ENCODE peak calls at places on chromosomes 16 and 17, in seven cellular contexts. T, O, R, W, Y, U and J are unnamed samples.

GRCh38 chr16:74896389-74897370 is 88.2 kb downstream of the WDR59 start:
- DNase-seq in T (no peak), O (no peak), R (no peak), W (no peak), Y (no peak), U (peak; percentile 62), J (no peak)

GRCh38 chr16:75044800-75045361 is 46.1 kb downstream of the ZNRF1 start:
- DNase-seq in T (no peak), O (no peak), R (no peak), W (no peak), Y (no peak), U (no peak), J (no peak)

GRCh38 chr17:82019905-82020873 is 2.5 kb downstream of the CENPX start:
- DNase-seq in T (peak; percentile 87), O (no peak), R (peak; percentile 86), W (peak; percentile 39), Y (peak; percentile 56), U (no peak), J (peak; percentile 68)

GRCh38 chr16:17155480-17155879 is 315.3 kb downstream of the XYLT1 start:
- DNase-seq in T (no peak), O (no peak), R (no peak), W (no peak), Y (no peak), U (no peak), J (no peak)

GRCh38 chr17:32492648-32493289 is 6.0 kb downstream of the CDK5R1 start:
- DNase-seq in T (no peak), O (no peak), R (no peak), W (no peak), Y (no peak), U (no peak), J (no peak)

GRCh38 chr17:21493993-21494392 is 117.8 kb downstream of the KCNJ12 start:
- DNase-seq in T (no peak), O (no peak), R (no peak), W (no peak), Y (no peak), U (no peak), J (no peak)

GRCh38 chr17:74957935-74958549 is 14.5 kb downstream of the HID1 start:
- DNase-seq in T (peak; percentile 79), O (no peak), R (peak; percentile 81), W (peak; percentile 59), Y (peak; percentile 69), U (peak; percentile 28), J (peak; percentile 81)

GRCh38 chr16:1745900-1746692 is 25.2 kb downstream of the NME3 start:
- DNase-seq in T (no peak), O (no peak), R (no peak), W (no peak), Y (no peak), U (no peak), J (no peak)

GRCh38 chr17:8851600-8851999 is 15.9 kb downstream of the PIK3R6 start:
- DNase-seq in T (no peak), O (no peak), R (no peak), W (no peak), Y (no peak), U (no peak), J (no peak)

GRCh38 chr17:31156326-31156725 is 61.5 kb downstream of the NF1 start:
- DNase-seq in T (no peak), O (no peak), R (no peak), W (no peak), Y (no peak), U (no peak), J (no peak)

GRCh38 chr17:76131061-76131691 is 9.9 kb downstream of the FOXJ1 start:
- DNase-seq in T (no peak), O (no peak), R (no peak), W (no peak), Y (no peak), U (no peak), J (no peak)

GRCh38 chr16:72937360-72937759 is 110.6 kb downstream of the ZFHX3 start:
- DNase-seq in T (no peak), O (no peak), R (no peak), W (no peak), Y (no peak), U (no peak), J (no peak)

GRCh38 chr17:42055496-42055895 is 5.1 kb upstream of the C17orf113 start:
- DNase-seq in T (no peak), O (no peak), R (no peak), W (no peak), Y (no peak), U (no peak), J (no peak)

GRCh38 chr17:82696916-82697807 is 1.3 kb downstream of the RAB40B start:
- DNase-seq in T (peak; percentile 38), O (no peak), R (no peak), W (no peak), Y (no peak), U (no peak), J (no peak)

GRCh38 chr16:42069-42457 is 11.3 kb downstream of the POLR3K start:
- DNase-seq in T (no peak), O (no peak), R (no peak), W (no peak), Y (no peak), U (no peak), J (no peak)

GRCh38 chr16:78184554-78185183 is 85.2 kb downstream of the WWOX start:
- DNase-seq in T (no peak), O (no peak), R (no peak), W (peak; percentile 3), Y (no peak), U (no peak), J (no peak)

GRCh38 chr17:38353084-38353604 is 1.5 kb downstream of the SOCS7 start:
- DNase-seq in T (no peak), O (no peak), R (peak; percentile 33), W (no peak), Y (no peak), U (no peak), J (no peak)

GRCh38 chr16:87065781-87066694 is 251.2 kb downstream of the C16orf95 start:
- DNase-seq in T (no peak), O (no peak), R (no peak), W (peak; percentile 66), Y (no peak), U (no peak), J (no peak)

GRCh38 chr17:74181341-74181740 is 22.1 kb upstream of the RPL38 start:
- DNase-seq in T (no peak), O (no peak), R (no peak), W (no peak), Y (no peak), U (no peak), J (no peak)

GRCh38 chr17:67990909-67991308 is 5.4 kb downstream of the C17orf58 start:
- DNase-seq in T (no peak), O (no peak), R (no peak), W (no peak), Y (no peak), U (no peak), J (no peak)

DNA sequence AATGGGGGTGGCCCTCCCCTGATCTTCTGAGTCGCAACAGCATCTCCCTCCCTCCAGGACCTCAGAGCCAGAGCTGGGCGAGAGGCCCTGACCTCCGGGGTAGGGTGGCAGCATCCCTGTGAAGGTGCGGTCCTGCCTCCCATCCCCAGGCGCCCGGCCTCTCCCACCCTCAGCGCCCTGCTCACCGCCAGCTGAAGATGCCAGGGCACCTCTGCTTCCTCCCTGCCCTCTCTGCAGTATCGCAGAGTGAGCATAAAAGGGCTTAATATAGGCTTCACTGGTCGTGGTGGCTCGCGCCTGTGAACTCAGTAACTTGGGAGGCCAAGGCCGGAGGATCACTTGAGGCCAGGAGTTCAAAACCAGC is 10.7 kb upstream of the MPP2 start:
- DNase-seq in T (no peak), O (no peak), R (no peak), W (no peak), Y (no peak), U (no peak), J (no peak)
- H3K4me2 ChIP-seq in T (no peak overlapping the region), O (peak overlapping the region; percentile 89), R (no peak overlapping the region), W (no peak overlapping the region), Y (no peak overlapping the region), U (no peak overlapping the region), J (no peak overlapping the region)

GRCh38 chr17:29711588-29712385 is 89.1 kb upstream of the CORO6 start:
- DNase-seq in T (no peak), O (no peak), R (no peak), W (no peak), Y (no peak), U (no peak), J (no peak)
- H3K4me1 ChIP-seq in T (peaks cover 12% of the 10 kb centered on the region), O (peaks cover 32% of the 10 kb centered on the region), R (peaks cover 33% of the 10 kb centered on the region), W (peaks cover 6% of the 10 kb centered on the region), Y (peaks cover 12% of the 10 kb centered on the region), U (peaks cover 27% of the 10 kb centered on the region), J (peaks cover 12% of the 10 kb centered on the region)

GRCh38 chr16:30065112-30065942 is at the start of gene ALDOA:
- DNase-seq in T (peak; percentile 98), O (peak; percentile 86), R (peak; percentile 98), W (peak; percentile 99), Y (peak; percentile 95), U (peak; percentile 100), J (peak; percentile 98)

GRCh38 chr16:30064746-30065111 is 831 bp upstream of the ALDOA start:
- DNase-seq in T (no peak), O (no peak), R (no peak), W (no peak), Y (peak; percentile 38), U (no peak), J (no peak)

GRCh38 chr16:30063893-30064745 is 1.4 kb upstream of the ALDOA start:
- DNase-seq in T (peak; percentile 64), O (peak; percentile 53), R (peak; percentile 87), W (peak; percentile 43), Y (no peak), U (no peak), J (peak; percentile 84)

GRCh38 chr16:30061195-30061554 is 4.4 kb upstream of the ALDOA start:
- DNase-seq in T (no peak), O (no peak), R (no peak), W (no peak), Y (no peak), U (no peak), J (no peak)

DNA sequence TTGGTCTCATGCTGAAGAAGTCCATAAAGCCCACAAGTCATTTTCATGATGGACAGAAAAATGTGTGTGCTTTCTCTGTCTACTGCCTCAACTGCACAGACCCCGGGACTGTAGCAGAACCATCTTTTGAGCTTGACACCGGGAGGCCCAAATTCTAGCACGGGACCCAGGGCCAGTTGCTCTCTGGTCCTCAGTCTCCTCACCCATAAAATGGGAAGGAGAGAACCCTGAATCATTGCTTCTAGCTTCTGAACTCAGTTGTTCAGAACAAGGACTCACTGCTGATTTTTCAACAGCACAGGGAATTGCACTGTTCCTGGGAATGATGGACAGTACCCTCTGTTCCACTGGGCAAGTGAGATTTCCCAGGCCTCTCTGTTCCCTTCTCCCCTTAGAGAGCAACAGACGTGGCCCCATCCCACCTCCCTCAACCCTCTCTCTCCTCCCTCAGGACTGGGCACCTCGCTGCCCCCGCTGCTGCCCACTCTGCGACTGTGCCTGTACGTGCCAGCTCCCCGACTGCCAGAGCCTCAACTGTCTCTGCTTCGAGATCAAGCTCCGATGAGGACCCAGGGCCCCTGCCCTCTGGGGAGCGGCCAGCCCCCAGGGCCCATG is 2.2 kb upstream of the ALDOA start:
- DNase-seq in T (no peak), O (no peak), R (no peak), W (no peak), Y (no peak), U (no peak), J (no peak)
- H3K4me3 ChIP-seq in T (peak overlapping the region; percentile 92), O (peak overlapping the region; percentile 94), R (peak overlapping the region; percentile 99), W (no peak overlapping the region), Y (peak overlapping the region; percentile 99), U (no peak overlapping the region), J (peak overlapping the region; percentile 83)

GRCh38 chr16:88830250-88830649 is 18.5 kb upstream of the APRT start:
- DNase-seq in T (no peak), O (no peak), R (no peak), W (no peak), Y (no peak), U (no peak), J (no peak)
- H3K4me2 ChIP-seq in T (no peak overlapping the region), O (no peak overlapping the region), R (no peak overlapping the region), W (no peak overlapping the region), Y (no peak overlapping the region), U (no peak overlapping the region), J (no peak overlapping the region)